ENCODE peak calls at places on chromosomes 12 and 14, in seven cellular contexts. One of them, this sample, is unnamed.

GRCh38 chr12:57127710-57128518 is at the start of gene LRP1:
- DNase-seq in GM12892: peak; percentile 61
- DNase-seq in sigmoid colon: peak; percentile 95
- DNase-seq in stomach: peak; percentile 83
- DNase-seq in prostate gland: peak; percentile 90
- DNase-seq in esophagus muscularis mucosa: peak; percentile 97
- DNase-seq in K562: peak; percentile 94
- DNase-seq in this sample: no peak

GRCh38 chr14:92888896-92889295 is 34.1 kb upstream of the CHGA start:
- DNase-seq in GM12892: no peak
- DNase-seq in sigmoid colon: no peak
- DNase-seq in stomach: no peak
- DNase-seq in prostate gland: no peak
- DNase-seq in esophagus muscularis mucosa: no peak
- DNase-seq in K562: no peak
- DNase-seq in this sample: no peak

GRCh38 chr12:97375310-97375709 is 87.3 kb upstream of the RMST start:
- DNase-seq in GM12892: no peak
- DNase-seq in sigmoid colon: no peak
- DNase-seq in stomach: no peak
- DNase-seq in prostate gland: no peak
- DNase-seq in esophagus muscularis mucosa: no peak
- DNase-seq in K562: no peak
- DNase-seq in this sample: no peak

GRCh38 chr12:52847335-52848102 is 1.3 kb downstream of the KRT78 start:
- DNase-seq in GM12892: no peak
- DNase-seq in sigmoid colon: no peak
- DNase-seq in stomach: peak; percentile 31
- DNase-seq in prostate gland: no peak
- DNase-seq in esophagus muscularis mucosa: no peak
- DNase-seq in K562: no peak
- DNase-seq in this sample: no peak

GRCh38 chr12:127311695-127312364 is 955.1 kb upstream of the TMEM132C start:
- DNase-seq in GM12892: no peak
- DNase-seq in sigmoid colon: no peak
- DNase-seq in stomach: no peak
- DNase-seq in prostate gland: no peak
- DNase-seq in esophagus muscularis mucosa: peak; percentile 77
- DNase-seq in K562: no peak
- DNase-seq in this sample: no peak

GRCh38 chr14:106551265-106551664 is 1024.9 kb downstream of the TMEM121 start:
- DNase-seq in GM12892: no peak
- DNase-seq in sigmoid colon: no peak
- DNase-seq in stomach: no peak
- DNase-seq in prostate gland: no peak
- DNase-seq in esophagus muscularis mucosa: no peak
- DNase-seq in K562: no peak
- DNase-seq in this sample: no peak

GRCh38 chr12:122356192-122356635 is 66.3 kb downstream of the CLIP1 start:
- DNase-seq in GM12892: no peak
- DNase-seq in sigmoid colon: no peak
- DNase-seq in stomach: peak; percentile 50
- DNase-seq in prostate gland: peak; percentile 19
- DNase-seq in esophagus muscularis mucosa: no peak
- DNase-seq in K562: peak; percentile 51
- DNase-seq in this sample: no peak

GRCh38 chr12:115037830-115038229 is 353.9 kb upstream of the TBX3 start:
- DNase-seq in GM12892: no peak
- DNase-seq in sigmoid colon: no peak
- DNase-seq in stomach: no peak
- DNase-seq in prostate gland: no peak
- DNase-seq in esophagus muscularis mucosa: no peak
- DNase-seq in K562: no peak
- DNase-seq in this sample: no peak

GRCh38 chr14:40074169-40074568 is 641.9 kb upstream of the FBXO33 start:
- DNase-seq in GM12892: no peak
- DNase-seq in sigmoid colon: no peak
- DNase-seq in stomach: no peak
- DNase-seq in prostate gland: no peak
- DNase-seq in esophagus muscularis mucosa: no peak
- DNase-seq in K562: no peak
- DNase-seq in this sample: no peak

GRCh38 chr12:29333178-29333577 is 47.8 kb downstream of the ERGIC2 start:
- DNase-seq in GM12892: no peak
- DNase-seq in sigmoid colon: no peak
- DNase-seq in stomach: no peak
- DNase-seq in prostate gland: no peak
- DNase-seq in esophagus muscularis mucosa: no peak
- DNase-seq in K562: no peak
- DNase-seq in this sample: no peak

GRCh38 chr14:55579724-55580400 is at the start of gene KTN1:
- DNase-seq in GM12892: peak; percentile 76
- DNase-seq in sigmoid colon: peak; percentile 90
- DNase-seq in stomach: peak; percentile 86
- DNase-seq in prostate gland: peak; percentile 78
- DNase-seq in esophagus muscularis mucosa: no peak
- DNase-seq in K562: peak; percentile 79
- DNase-seq in this sample: no peak

GRCh38 chr14:85529803-85530574 is at the start of gene FLRT2:
- DNase-seq in GM12892: no peak
- DNase-seq in sigmoid colon: peak; percentile 74
- DNase-seq in stomach: peak; percentile 39
- DNase-seq in prostate gland: no peak
- DNase-seq in esophagus muscularis mucosa: no peak
- DNase-seq in K562: no peak
- DNase-seq in this sample: no peak

GRCh38 chr14:31059152-31059924 is 33.2 kb upstream of the STRN3 start:
- DNase-seq in GM12892: no peak
- DNase-seq in sigmoid colon: no peak
- DNase-seq in stomach: peak; percentile 31
- DNase-seq in prostate gland: no peak
- DNase-seq in esophagus muscularis mucosa: no peak
- DNase-seq in K562: peak; percentile 72
- DNase-seq in this sample: no peak

GRCh38 chr12:117240356-117240755 is 50.1 kb upstream of the FBXO21 start:
- DNase-seq in GM12892: no peak
- DNase-seq in sigmoid colon: no peak
- DNase-seq in stomach: no peak
- DNase-seq in prostate gland: no peak
- DNase-seq in esophagus muscularis mucosa: no peak
- DNase-seq in K562: no peak
- DNase-seq in this sample: no peak

GRCh38 chr14:95518045-95518751 is 1.7 kb upstream of the SYNE3 start:
- DNase-seq in GM12892: no peak
- DNase-seq in sigmoid colon: no peak
- DNase-seq in stomach: no peak
- DNase-seq in prostate gland: no peak
- DNase-seq in esophagus muscularis mucosa: no peak
- DNase-seq in K562: no peak
- DNase-seq in this sample: no peak

GRCh38 chr14:24741871-24742270 is 107.9 kb upstream of the GZMB start:
- DNase-seq in GM12892: no peak
- DNase-seq in sigmoid colon: no peak
- DNase-seq in stomach: no peak
- DNase-seq in prostate gland: no peak
- DNase-seq in esophagus muscularis mucosa: no peak
- DNase-seq in K562: no peak
- DNase-seq in this sample: no peak

GRCh38 chr12:13094349-13094748 is 9.1 kb downstream of the GSG1 start:
- DNase-seq in GM12892: peak; percentile 26
- DNase-seq in sigmoid colon: no peak
- DNase-seq in stomach: no peak
- DNase-seq in prostate gland: no peak
- DNase-seq in esophagus muscularis mucosa: peak; percentile 55
- DNase-seq in K562: no peak
- DNase-seq in this sample: no peak

GRCh38 chr14:71137536-71138235 is 230.4 kb downstream of the PCNX1 start:
- DNase-seq in GM12892: no peak
- DNase-seq in sigmoid colon: no peak
- DNase-seq in stomach: no peak
- DNase-seq in prostate gland: no peak
- DNase-seq in esophagus muscularis mucosa: peak; percentile 77
- DNase-seq in K562: no peak
- DNase-seq in this sample: peak; percentile 79

GRCh38 chr12:54565658-54566552 is 16.5 kb downstream of the PDE1B start:
- DNase-seq in GM12892: no peak
- DNase-seq in sigmoid colon: no peak
- DNase-seq in stomach: no peak
- DNase-seq in prostate gland: no peak
- DNase-seq in esophagus muscularis mucosa: no peak
- DNase-seq in K562: no peak
- DNase-seq in this sample: no peak

GRCh38 chr12:54563787-54564186 is 14.4 kb downstream of the PDE1B start:
- DNase-seq in GM12892: no peak
- DNase-seq in sigmoid colon: no peak
- DNase-seq in stomach: no peak
- DNase-seq in prostate gland: no peak
- DNase-seq in esophagus muscularis mucosa: no peak
- DNase-seq in K562: no peak
- DNase-seq in this sample: no peak

GRCh38 chr12:54566792-54567191 is 17.4 kb downstream of the PDE1B start:
- DNase-seq in GM12892: no peak
- DNase-seq in sigmoid colon: no peak
- DNase-seq in stomach: no peak
- DNase-seq in prostate gland: no peak
- DNase-seq in esophagus muscularis mucosa: no peak
- DNase-seq in K562: no peak
- DNase-seq in this sample: no peak

GRCh38 chr12:54562720-54563356 is 13.4 kb downstream of the PDE1B start:
- DNase-seq in GM12892: no peak
- DNase-seq in sigmoid colon: peak; percentile 83
- DNase-seq in stomach: no peak
- DNase-seq in prostate gland: peak; percentile 13
- DNase-seq in esophagus muscularis mucosa: no peak
- DNase-seq in K562: no peak
- DNase-seq in this sample: no peak

DNA sequence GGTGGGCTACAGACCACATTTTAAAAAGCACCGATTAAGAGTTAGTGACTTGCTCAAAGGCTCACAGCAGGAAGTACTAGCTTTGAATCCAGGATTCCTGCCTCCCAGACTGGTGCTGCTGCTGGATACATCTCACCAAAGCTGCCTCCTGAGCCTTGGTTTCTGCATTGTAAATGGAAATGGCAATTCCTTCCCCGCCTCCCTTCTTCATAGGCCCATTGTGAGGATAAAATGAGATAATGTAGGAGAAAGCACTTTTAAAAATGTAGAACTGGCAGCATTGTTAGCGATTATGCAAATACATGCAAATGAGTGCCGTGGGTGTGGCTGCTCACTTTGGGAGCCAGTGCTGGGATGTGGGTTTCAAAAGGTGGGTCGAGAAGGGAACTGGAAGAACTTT is 15.4 kb downstream of the PDE1B start:
- DNase-seq in GM12892: no peak
- DNase-seq in sigmoid colon: no peak
- DNase-seq in stomach: no peak
- DNase-seq in prostate gland: no peak
- DNase-seq in esophagus muscularis mucosa: no peak
- DNase-seq in K562: no peak
- DNase-seq in this sample: no peak
- TF ChIP-seq POLR2AphosphoS5 in GM12892: no peak
- TF ChIP-seq POLR2AphosphoS5 in sigmoid colon: no peak
- TF ChIP-seq POLR2AphosphoS5 in stomach: no peak
- TF ChIP-seq POLR2AphosphoS5 in prostate gland: no peak
- TF ChIP-seq POLR2AphosphoS5 in esophagus muscularis mucosa: no peak
- TF ChIP-seq POLR2AphosphoS5 in K562: no peak
- TF ChIP-seq POLR2AphosphoS5 in this sample: no peak

GRCh38 chr12:65934480-65935115 is 110.3 kb downstream of the HMGA2 start:
- DNase-seq in GM12892: no peak
- DNase-seq in sigmoid colon: no peak
- DNase-seq in stomach: no peak
- DNase-seq in prostate gland: no peak
- DNase-seq in esophagus muscularis mucosa: no peak
- DNase-seq in K562: no peak
- DNase-seq in this sample: no peak

GRCh38 chr12:65929641-65930040 is 105.4 kb downstream of the HMGA2 start:
- DNase-seq in GM12892: no peak
- DNase-seq in sigmoid colon: no peak
- DNase-seq in stomach: no peak
- DNase-seq in prostate gland: no peak
- DNase-seq in esophagus muscularis mucosa: no peak
- DNase-seq in K562: no peak
- DNase-seq in this sample: no peak

GRCh38 chr12:65925626-65926025 is 101.3 kb downstream of the HMGA2 start:
- DNase-seq in GM12892: no peak
- DNase-seq in sigmoid colon: no peak
- DNase-seq in stomach: no peak
- DNase-seq in prostate gland: no peak
- DNase-seq in esophagus muscularis mucosa: no peak
- DNase-seq in K562: no peak
- DNase-seq in this sample: no peak

GRCh38 chr12:65926119-65927004 is 102.1 kb downstream of the HMGA2 start:
- DNase-seq in GM12892: no peak
- DNase-seq in sigmoid colon: no peak
- DNase-seq in stomach: no peak
- DNase-seq in prostate gland: no peak
- DNase-seq in esophagus muscularis mucosa: no peak
- DNase-seq in K562: no peak
- DNase-seq in this sample: no peak

GRCh38 chr12:65930114-65930828 is 106.0 kb downstream of the HMGA2 start:
- DNase-seq in GM12892: no peak
- DNase-seq in sigmoid colon: no peak
- DNase-seq in stomach: no peak
- DNase-seq in prostate gland: no peak
- DNase-seq in esophagus muscularis mucosa: no peak
- DNase-seq in K562: no peak
- DNase-seq in this sample: no peak
- TF ChIP-seq POLR2AphosphoS5 in GM12892: no peak
- TF ChIP-seq POLR2AphosphoS5 in sigmoid colon: no peak
- TF ChIP-seq POLR2AphosphoS5 in stomach: no peak
- TF ChIP-seq POLR2AphosphoS5 in prostate gland: no peak
- TF ChIP-seq POLR2AphosphoS5 in esophagus muscularis mucosa: no peak
- TF ChIP-seq POLR2AphosphoS5 in K562: no peak
- TF ChIP-seq POLR2AphosphoS5 in this sample: no peak

DNA sequence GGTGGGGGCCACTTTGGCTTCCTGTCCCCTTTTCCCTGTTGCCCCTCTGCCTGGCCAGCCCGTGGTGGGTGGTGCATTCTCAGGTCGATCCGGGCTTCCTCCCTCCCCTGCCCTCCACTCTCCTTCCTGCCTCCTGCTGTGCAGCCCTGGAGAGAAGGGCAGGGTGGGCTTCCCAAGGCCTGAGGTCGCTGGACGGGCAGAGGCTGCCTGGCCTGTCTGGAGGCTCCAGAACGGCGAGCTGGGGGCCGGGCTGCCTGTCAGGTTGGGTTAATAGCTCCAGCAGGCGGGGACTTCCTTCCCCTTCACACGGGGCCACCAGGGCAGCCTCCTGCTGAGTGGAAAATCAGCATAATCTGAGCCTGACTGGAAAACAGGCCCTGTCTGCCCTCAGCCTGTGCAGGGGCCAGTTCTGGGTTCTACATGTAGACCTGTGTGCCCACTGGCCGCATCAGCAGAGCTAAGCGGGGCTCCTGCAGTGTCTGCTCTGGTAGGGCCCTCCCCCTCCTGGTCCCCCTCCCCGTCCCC is 11.3 kb downstream of the KIF26A start:
- DNase-seq in GM12892: no peak
- DNase-seq in sigmoid colon: peak; percentile 77
- DNase-seq in stomach: no peak
- DNase-seq in prostate gland: no peak
- DNase-seq in esophagus muscularis mucosa: no peak
- DNase-seq in K562: no peak
- DNase-seq in this sample: no peak
- TF ChIP-seq POLR2AphosphoS5 in GM12892: no peak
- TF ChIP-seq POLR2AphosphoS5 in sigmoid colon: no peak
- TF ChIP-seq POLR2AphosphoS5 in stomach: no peak
- TF ChIP-seq POLR2AphosphoS5 in prostate gland: no peak
- TF ChIP-seq POLR2AphosphoS5 in esophagus muscularis mucosa: no peak
- TF ChIP-seq POLR2AphosphoS5 in K562: no peak
- TF ChIP-seq POLR2AphosphoS5 in this sample: no peak

GRCh38 chr14:35398095-35398584 is 6.4 kb downstream of the NFKBIA start:
- DNase-seq in GM12892: no peak
- DNase-seq in sigmoid colon: no peak
- DNase-seq in stomach: no peak
- DNase-seq in prostate gland: no peak
- DNase-seq in esophagus muscularis mucosa: no peak
- DNase-seq in K562: no peak
- DNase-seq in this sample: no peak
- TF ChIP-seq POLR2AphosphoS5 in GM12892: no peak
- TF ChIP-seq POLR2AphosphoS5 in sigmoid colon: no peak
- TF ChIP-seq POLR2AphosphoS5 in stomach: peak; percentile 19
- TF ChIP-seq POLR2AphosphoS5 in prostate gland: peak; percentile 43
- TF ChIP-seq POLR2AphosphoS5 in esophagus muscularis mucosa: no peak
- TF ChIP-seq POLR2AphosphoS5 in K562: no peak
- TF ChIP-seq POLR2AphosphoS5 in this sample: no peak